ENCODE peak calls at places on chromosomes 1 and 21, in five cellular contexts. E is SK-N-SH, J is IMR-90, X is body of pancreas, C is ovary. O is an unnamed sample. For H3K36me3 and H3K9me3, the result is how much of the 10 kb centered on the place peaks cover.

GRCh38 chr21:33455858-33456446 is 23.8 kb downstream of the TMEM50B start:
- DNase-seq in E (no peak), J (no peak), X (no peak), C (no peak), O (no peak)

GRCh38 chr1:9996624-9997582 is at the start of gene RBP7:
- DNase-seq in E (peak), J (no peak), X (peak), C (peak), O (peak)

GRCh38 chr21:42102063-42102462 is 30.9 kb downstream of the UMODL1 start:
- DNase-seq in E (no peak), J (no peak), X (no peak), C (no peak), O (no peak)

GRCh38 chr1:187042538-187042937 is 213.8 kb downstream of the PLA2G4A start:
- DNase-seq in E (no peak), J (no peak), X (no peak), C (no peak), O (no peak)

GRCh38 chr1:34511802-34512201 is 243.0 kb upstream of the GJB5 start:
- DNase-seq in E (no peak), J (no peak), X (no peak), C (no peak), O (no peak)

GRCh38 chr1:183734600-183735036 is 70.3 kb upstream of the RGL1 start:
- DNase-seq in E (no peak), J (peak), X (no peak), C (peak), O (no peak)

GRCh38 chr1:118184737-118185082 is 318 bp downstream of the SPAG17 start:
- DNase-seq in E (no peak), J (no peak), X (no peak), C (no peak), O (no peak)

GRCh38 chr1:227351443-227351842 is 33.2 kb upstream of the CDC42BPA start:
- DNase-seq in E (peak), J (peak), X (no peak), C (no peak), O (no peak)

GRCh38 chr21:28138272-28138671 is 854.4 kb downstream of the LTN1 start:
- DNase-seq in E (no peak), J (peak), X (no peak), C (no peak), O (no peak)

GRCh38 chr1:184823080-184823479 is 68.4 kb upstream of the EDEM3 start:
- DNase-seq in E (no peak), J (peak), X (no peak), C (no peak), O (no peak)

GRCh38 chr1:182690886-182691443 is 6.6 kb upstream of the RGS8 start:
- DNase-seq in E (no peak), J (no peak), X (no peak), C (no peak), O (no peak)

GRCh38 chr1:20184997-20185833 is 681 bp upstream of the UBXN10 start:
- DNase-seq in E (no peak), J (no peak), X (no peak), C (no peak), O (no peak)

GRCh38 chr1:59057801-59058200 is 239.1 kb upstream of the FGGY start:
- DNase-seq in E (no peak), J (no peak), X (no peak), C (no peak), O (no peak)

GRCh38 chr1:160658162-160658955 is 11.5 kb upstream of the SLAMF1 start:
- DNase-seq in E (no peak), J (no peak), X (no peak), C (no peak), O (peak)

GRCh38 chr1:6592865-6593593 is 9.6 kb downstream of the KLHL21 start:
- DNase-seq in E (no peak), J (no peak), X (no peak), C (no peak), O (no peak)

GRCh38 chr1:112501810-112502641 is 6.7 kb upstream of the WNT2B start:
- DNase-seq in E (peak), J (peak), X (peak), C (peak), O (peak)

GRCh38 chr1:94821636-94822305 is 1.6 kb downstream of the SLC44A3 start:
- DNase-seq in E (peak), J (no peak), X (no peak), C (no peak), O (no peak)

GRCh38 chr1:45824607-45825006 is 21.2 kb downstream of the MAST2 start:
- DNase-seq in E (no peak), J (no peak), X (no peak), C (no peak), O (no peak)

GRCh38 chr1:156601122-156601830 is at the start of gene GPATCH4:
- DNase-seq in E (peak), J (peak), X (peak), C (peak), O (peak)

GRCh38 chr1:192700834-192701271 is 64.9 kb downstream of the RGS13 start:
- DNase-seq in E (no peak), J (peak), X (no peak), C (no peak), O (no peak)

GRCh38 chr1:29974345-29974744 is 738.0 kb downstream of the PTPRU start:
- DNase-seq in E (no peak), J (peak), X (no peak), C (no peak), O (peak)

GRCh38 chr21:39079617-39080016 is 103.6 kb downstream of the PSMG1 start:
- DNase-seq in E (no peak), J (peak), X (peak), C (no peak), O (no peak)

GRCh38 chr1:202283379-202283844 is 58.3 kb downstream of the UBE2T start:
- DNase-seq in E (peak), J (peak), X (no peak), C (no peak), O (no peak)

GRCh38 chr1:225981714-225982113 is 17.4 kb downstream of the SDE2 start:
- DNase-seq in E (no peak), J (no peak), X (no peak), C (no peak), O (no peak)
- H3K36me3 ChIP-seq in E (half or more), J (under half), X (under half), C (under half), O (half or more)

GRCh38 chr1:196063307-196063706 is 544.9 kb downstream of the KCNT2 start:
- DNase-seq in E (no peak), J (peak), X (no peak), C (no peak), O (no peak)
- H3K4me3 ChIP-seq in E (no peak), J (no peak), X (no peak), C (no peak), O (no peak)

DNA sequence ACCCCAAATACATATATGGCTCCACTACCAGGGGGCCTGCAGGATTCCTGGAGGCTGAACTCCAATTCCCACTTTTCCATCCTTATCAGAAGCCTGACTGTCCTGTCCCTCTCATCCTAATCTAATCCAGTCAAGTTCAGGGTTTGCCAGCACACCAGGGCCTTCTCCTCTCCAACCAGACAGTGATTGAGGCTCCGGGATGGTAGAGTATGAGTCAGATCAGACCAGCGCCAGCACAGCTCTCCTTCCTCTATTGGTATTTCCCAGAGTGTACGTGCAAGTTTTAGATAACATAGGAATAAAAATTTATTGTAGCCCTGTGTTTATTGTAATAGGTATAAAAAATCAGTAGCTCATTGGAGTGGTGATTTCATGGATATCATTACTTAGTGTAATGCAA is 24.5 kb upstream of the RCSD1 start:
- DNase-seq in E (no peak), J (no peak), X (no peak), C (no peak), O (no peak)
- H3K9me3 ChIP-seq in E (under half), J (under half), X (under half), C (under half), O (under half)

GRCh38 chr1:15836772-15837669 is 10.5 kb upstream of the SPEN start:
- DNase-seq in E (no peak), J (no peak), X (no peak), C (peak), O (peak)
- H3K36me3 ChIP-seq in E (under half), J (under half), X (under half), C (under half), O (under half)

GRCh38 chr1:223514644-223515043 is 121.4 kb downstream of the CCDC185 start:
- DNase-seq in E (no peak), J (no peak), X (no peak), C (no peak), O (no peak)
- H3K4me3 ChIP-seq in E (no peak), J (no peak), X (no peak), C (no peak), O (no peak)

GRCh38 chr1:89476072-89476471 is 48.6 kb upstream of the LRRC8B start:
- DNase-seq in E (no peak), J (no peak), X (no peak), C (no peak), O (no peak)

GRCh38 chr1:89472253-89472652 is 52.4 kb upstream of the LRRC8B start:
- DNase-seq in E (no peak), J (no peak), X (no peak), C (no peak), O (no peak)

GRCh38 chr1:89472886-89473285 is 51.7 kb upstream of the LRRC8B start:
- DNase-seq in E (no peak), J (no peak), X (no peak), C (no peak), O (no peak)

GRCh38 chr1:89475269-89475668 is 49.4 kb upstream of the LRRC8B start:
- DNase-seq in E (no peak), J (no peak), X (no peak), C (no peak), O (no peak)
- H3K9me3 ChIP-seq in E (under half), J (under half), X (under half), C (under half), O (under half)

DNA sequence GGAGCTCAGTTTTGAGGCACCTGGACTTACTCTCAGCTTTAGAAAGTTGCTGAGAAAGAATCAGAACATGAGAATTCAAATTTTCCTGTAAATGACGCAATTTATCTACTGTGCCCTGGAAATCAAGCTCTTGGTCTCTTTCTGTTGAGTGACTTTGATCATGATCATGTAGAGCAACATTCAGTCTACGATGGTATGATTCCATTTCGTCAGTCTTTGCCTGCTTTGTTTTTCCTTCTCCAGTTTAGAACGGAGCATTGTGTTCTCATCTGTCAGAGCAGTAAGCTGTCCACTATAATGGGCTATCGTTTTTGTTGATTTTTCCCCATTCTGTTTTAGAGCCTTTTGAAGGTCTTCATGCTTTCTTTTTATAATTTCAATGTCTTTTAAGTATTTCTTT is 20.7 kb downstream of the SFT2D2 start:
- DNase-seq in E (no peak), J (no peak), X (no peak), C (no peak), O (no peak)
- H3K36me3 ChIP-seq in E (half or more), J (under half), X (under half), C (under half), O (half or more)

DNA sequence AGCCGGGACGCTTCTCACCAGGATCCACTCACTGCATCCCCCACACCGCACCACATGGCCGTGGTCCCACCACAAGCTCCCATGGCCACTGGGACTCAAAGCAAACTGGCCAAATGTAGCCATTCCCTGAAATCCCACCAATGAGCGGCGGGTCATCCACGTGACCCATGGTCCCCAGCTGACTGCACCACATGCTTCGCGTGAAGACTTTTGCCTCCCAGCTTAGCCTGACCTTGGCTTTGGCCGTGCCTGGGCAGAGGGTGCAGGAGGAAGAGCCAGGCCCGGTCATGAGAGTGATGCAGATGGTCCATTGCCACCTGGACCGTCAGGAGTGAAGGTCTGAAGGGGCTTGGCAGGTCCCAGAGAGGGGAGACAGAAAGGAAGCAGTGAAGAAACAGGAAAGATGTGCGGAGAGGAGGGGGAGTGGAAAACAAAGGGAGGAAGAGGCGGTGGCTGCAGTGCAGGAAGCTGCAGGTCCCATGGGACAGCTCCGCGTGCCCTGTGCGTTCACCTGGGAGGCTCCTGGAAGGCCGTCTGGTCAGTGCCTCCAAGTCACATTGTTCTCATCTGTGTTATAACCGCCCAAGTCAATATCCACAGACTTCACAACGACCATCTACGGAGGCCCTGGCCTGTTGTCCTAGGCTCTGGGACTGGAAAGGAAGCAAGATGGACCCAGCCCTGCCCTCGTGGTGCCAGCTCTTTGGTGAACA is 167.8 kb upstream of the AJAP1 start:
- DNase-seq in E (no peak), J (no peak), X (no peak), C (no peak), O (no peak)
- H3K4me3 ChIP-seq in E (no peak), J (no peak), X (no peak), C (no peak), O (no peak)

O was measured in endodermal cell.